ENCODE peak calls at places on chromosomes 1 and 21, in six cellular contexts. Y, B, H, N, W and T are unnamed samples.

GRCh38 chr1:25837253-25837875 is 17.6 kb downstream of the MTFR1L start:
- DNase-seq in Y (peak; percentile 9), B (no peak), H (no peak), N (peak; percentile 26), W (no peak), T (no peak)

GRCh38 chr1:180291004-180291403 is 60.9 kb downstream of the LHX4 start:
- DNase-seq in Y (peak; percentile 15), B (no peak), H (no peak), N (peak; percentile 33), W (no peak), T (peak; percentile 63)

GRCh38 chr1:200302893-200303250 is 107.0 kb downstream of the ZNF281 start:
- DNase-seq in Y (peak; percentile 20), B (no peak), H (no peak), N (peak; percentile 36), W (peak; percentile 37), T (no peak)

GRCh38 chr21:27586986-27587385 is 620.1 kb upstream of the ADAMTS5 start:
- DNase-seq in Y (no peak), B (no peak), H (no peak), N (no peak), W (no peak), T (peak; percentile 79)

GRCh38 chr1:173344034-173344743 is 132.9 kb upstream of the PRDX6 start:
- DNase-seq in Y (no peak), B (no peak), H (no peak), N (no peak), W (no peak), T (no peak)

GRCh38 chr1:34709547-34709946 is 45.3 kb upstream of the GJB5 start:
- DNase-seq in Y (no peak), B (peak; percentile 6), H (no peak), N (no peak), W (no peak), T (no peak)

GRCh38 chr1:2804628-2805351 is 3.3 kb upstream of the TTC34 start:
- DNase-seq in Y (no peak), B (no peak), H (no peak), N (no peak), W (no peak), T (no peak)

GRCh38 chr1:51758310-51758709 is 120.2 kb downstream of the NRDC start:
- DNase-seq in Y (no peak), B (no peak), H (no peak), N (no peak), W (no peak), T (no peak)

GRCh38 chr1:172487550-172487949 is 43.7 kb upstream of the PIGC start:
- DNase-seq in Y (no peak), B (no peak), H (no peak), N (no peak), W (no peak), T (no peak)

GRCh38 chr1:214004014-214004413 is 16.2 kb downstream of the PROX1 start:
- DNase-seq in Y (no peak), B (no peak), H (no peak), N (no peak), W (no peak), T (peak; percentile 19)

GRCh38 chr1:180911640-180912161 is 996 bp upstream of the KIAA1614 start:
- DNase-seq in Y (peak; percentile 28), B (no peak), H (no peak), N (peak; percentile 39), W (no peak), T (peak; percentile 48)

GRCh38 chr1:196607940-196608339 is 300 bp downstream of the KCNT2 start:
- DNase-seq in Y (peak; percentile 20), B (no peak), H (no peak), N (peak; percentile 15), W (no peak), T (peak; percentile 7)

GRCh38 chr1:192763756-192764155 is 45.1 kb upstream of the RGS2 start:
- DNase-seq in Y (peak; percentile 24), B (no peak), H (no peak), N (peak; percentile 58), W (no peak), T (peak; percentile 17)

GRCh38 chr1:61941794-61942193 is 199.5 kb downstream of the PATJ start:
- DNase-seq in Y (no peak), B (no peak), H (no peak), N (no peak), W (no peak), T (no peak)

GRCh38 chr1:169588785-169589485 is 2.7 kb upstream of the F5 start:
- DNase-seq in Y (no peak), B (no peak), H (no peak), N (no peak), W (no peak), T (no peak)

GRCh38 chr1:20166047-20166446 is 19.8 kb upstream of the UBXN10 start:
- DNase-seq in Y (no peak), B (peak; percentile 89), H (no peak), N (no peak), W (no peak), T (no peak)

GRCh38 chr1:209040351-209040750 is 543.2 kb upstream of the CAMK1G start:
- DNase-seq in Y (peak; percentile 10), B (no peak), H (no peak), N (no peak), W (no peak), T (peak; percentile 31)

GRCh38 chr21:32306021-32306780 is 7.5 kb downstream of the MRAP start:
- DNase-seq in Y (peak; percentile 7), B (peak; percentile 7), H (no peak), N (no peak), W (no peak), T (no peak)

GRCh38 chr1:227155004-227155403 is 163.3 kb downstream of the CDC42BPA start:
- DNase-seq in Y (no peak), B (no peak), H (no peak), N (no peak), W (no peak), T (no peak)

GRCh38 chr1:34549199-34549598 is 205.6 kb upstream of the GJB5 start:
- DNase-seq in Y (no peak), B (peak; percentile 24), H (no peak), N (no peak), W (no peak), T (no peak)

GRCh38 chr1:245870698-245871097 is 636.4 kb downstream of the SMYD3 start:
- DNase-seq in Y (no peak), B (no peak), H (no peak), N (no peak), W (no peak), T (no peak)

GRCh38 chr1:228794810-228795209 is 59.5 kb downstream of the RHOU start:
- DNase-seq in Y (no peak), B (no peak), H (no peak), N (no peak), W (no peak), T (no peak)

GRCh38 chr1:178725603-178726517 is 816 bp downstream of the RALGPS2 start:
- DNase-seq in Y (peak; percentile 84), B (peak; percentile 93), H (peak; percentile 47), N (peak; percentile 74), W (peak; percentile 69), T (peak; percentile 81)